ENCODE peak calls at places on chromosomes 12 and 14, in six cellular contexts. X is stomach, V is suprapubic skin, S is kidney epithelial cell, M is brain microvascular endothelial cell, B is upper lobe of right lung. W is an unnamed sample.
A peak's percentile ranks its signal among the peaks of the same experiment; 100 is the strongest.

GRCh38 chr14:85471156-85471555 is 58.8 kb upstream of the FLRT2 start:
- DNase-seq in B (no peak), M (peak; percentile 42), V (no peak), X (no peak), S (no peak), W (no peak)

GRCh38 chr12:10940389-10940788 is 1.3 kb upstream of the TAS2R14 start:
- DNase-seq in X (no peak), V (no peak), S (peak; percentile 76), M (peak; percentile 92), B (no peak), W (no peak)

GRCh38 chr12:43655586-43655985 is 103.0 kb downstream of the PUS7L start:
- DNase-seq in B (no peak), M (peak; percentile 15), V (no peak), S (peak; percentile 37), X (no peak), W (no peak)

GRCh38 chr14:104305511-104306449 is 167.4 kb downstream of the KIF26A start:
- DNase-seq in B (no peak), V (peak; percentile 40), S (no peak), X (no peak), M (no peak), W (peak; percentile 72)

GRCh38 chr12:86710110-86710509 is 453.9 kb upstream of the MGAT4C start:
- DNase-seq in M (no peak), V (no peak), X (no peak), B (no peak), S (no peak), W (no peak)

GRCh38 chr14:59246566-59246965 is 58.1 kb downstream of the DAAM1 start:
- DNase-seq in B (no peak), X (no peak), M (no peak), S (no peak), V (no peak), W (no peak)

GRCh38 chr14:103867523-103867953 is 20.2 kb upstream of the PPP1R13B start:
- DNase-seq in V (no peak), X (peak; percentile 90), S (no peak), M (no peak), B (peak; percentile 81), W (no peak)

GRCh38 chr14:38243696-38244250 is 12.1 kb downstream of the CLEC14A start:
- DNase-seq in V (no peak), X (no peak), B (no peak), M (no peak), S (no peak), W (no peak)

GRCh38 chr14:100221419-100222218 is 17.3 kb upstream of the YY1 start:
- DNase-seq in M (peak; percentile 66), V (no peak), S (no peak), X (peak; percentile 79), B (peak; percentile 79), W (peak; percentile 52)

GRCh38 chr12:89657090-89657489 is 51.5 kb downstream of the ATP2B1 start:
- DNase-seq in M (no peak), X (no peak), B (no peak), V (no peak), S (no peak), W (no peak)

GRCh38 chr14:103232831-103233319 is 101.2 kb upstream of the EIF5 start:
- DNase-seq in B (no peak), V (no peak), M (no peak), S (no peak), X (no peak), W (no peak)

GRCh38 chr14:24861083-24861630 is 188.8 kb downstream of the STXBP6 start:
- DNase-seq in X (no peak), S (peak; percentile 68), M (peak; percentile 27), B (no peak), V (no peak), W (no peak)

GRCh38 chr14:94677239-94677612 is 65.0 kb downstream of the SERPINA3 start:
- DNase-seq in B (peak; percentile 11), S (no peak), M (no peak), V (no peak), X (no peak), W (no peak)

GRCh38 chr12:102740157-102741032 is 176.6 kb downstream of the PAH start:
- DNase-seq in V (no peak), S (no peak), X (no peak), B (no peak), M (peak; percentile 20), W (no peak)

GRCh38 chr14:101130861-101131260 is 227.3 kb upstream of the RTL1 start:
- DNase-seq in B (peak; percentile 51), V (no peak), X (no peak), S (no peak), M (no peak), W (no peak)

GRCh38 chr12:101598483-101598882 is 3.7 kb downstream of the MYBPC1 start:
- DNase-seq in S (no peak), X (no peak), V (no peak), B (no peak), M (no peak), W (no peak)

GRCh38 chr12:6791931-6792520 is 2.7 kb downstream of the CD4 start:
- DNase-seq in M (no peak), B (no peak), V (no peak), S (no peak), X (no peak), W (no peak)

GRCh38 chr12:22268406-22268805 is 66.1 kb downstream of the ST8SIA1 start:
- DNase-seq in B (no peak), M (no peak), S (no peak), X (no peak), V (no peak), W (no peak)

GRCh38 chr12:89821901-89822300 is 113.3 kb upstream of the ATP2B1 start:
- DNase-seq in V (no peak), B (no peak), X (no peak), M (no peak), S (no peak), W (no peak)

GRCh38 chr12:9700606-9700956 is 31.1 kb downstream of the CLEC2D start:
- DNase-seq in V (no peak), S (no peak), M (no peak), B (no peak), X (no peak), W (no peak)

GRCh38 chr14:33938131-33938949 is 12.5 kb downstream of the EGLN3 start:
- DNase-seq in S (no peak), B (no peak), M (no peak), X (peak; percentile 85), V (peak; percentile 76), W (no peak)

GRCh38 chr12:30830751-30831150 is 76.0 kb upstream of the CAPRIN2 start:
- DNase-seq in M (no peak), V (no peak), S (no peak), X (no peak), B (no peak), W (no peak)

GRCh38 chr14:105941226-105942166 is 415.1 kb downstream of the TMEM121 start:
- DNase-seq in B (no peak), X (no peak), S (no peak), V (no peak), M (no peak), W (no peak)

GRCh38 chr12:121295746-121296617 is 527 bp downstream of the CAMKK2 start:
- DNase-seq in S (no peak), B (peak; percentile 78), M (no peak), X (no peak), V (peak; percentile 77), W (no peak)

GRCh38 chr12:14884458-14884878 is 1.2 kb downstream of the MGP start:
- DNase-seq in M (peak; percentile 91), V (peak; percentile 91), X (peak; percentile 84), S (peak; percentile 54), B (peak; percentile 79), W (no peak)

GRCh38 chr12:86249856-86250255 is 6.3 kb downstream of the MGAT4C start:
- DNase-seq in V (no peak), S (peak; percentile 58), B (no peak), X (no peak), M (peak; percentile 78), W (no peak)

GRCh38 chr12:49622501-49623141 is 740 bp upstream of the PRPF40B start:
- DNase-seq in M (no peak), X (peak; percentile 39), B (no peak), V (no peak), S (no peak), W (no peak)

GRCh38 chr12:80165741-80166140 is 66.4 kb downstream of the OTOGL start:
- DNase-seq in B (no peak), X (no peak), S (no peak), V (no peak), M (no peak), W (no peak)

GRCh38 chr12:19643635-19644034 is 204.3 kb downstream of the AEBP2 start:
- DNase-seq in S (peak; percentile 19), X (no peak), V (no peak), M (peak; percentile 37), B (no peak), W (no peak)

GRCh38 chr12:110343921-110344555 is 59.5 kb downstream of the ANAPC7 start:
- DNase-seq in M (no peak), V (no peak), X (no peak), B (no peak), S (no peak), W (no peak)

GRCh38 chr12:3792623-3793288 is 39.8 kb upstream of the CRACR2A start:
- DNase-seq in S (no peak), M (no peak), X (no peak), B (no peak), V (no peak), W (no peak)

GRCh38 chr12:133080051-133080618 is 588 bp upstream of the ZNF140 start:
- DNase-seq in S (peak; percentile 97), M (peak; percentile 99), X (peak; percentile 97), V (peak; percentile 99), B (peak; percentile 99), W (peak; percentile 99)
- TF ChIP-seq CTCF in S (no peak), M (peak; percentile 35), X (no peak), V (no peak), B (no peak), W (no peak)

GRCh38 chr12:93192878-93193277 is 184.8 kb upstream of the NUDT4 start:
- DNase-seq in S (no peak), M (no peak), V (no peak), B (no peak), X (no peak), W (no peak)
- TF ChIP-seq CTCF in S (no peak), M (no peak), V (no peak), B (no peak), X (no peak), W (no peak)

GRCh38 chr12:95942106-95942531 is 295 bp downstream of the CCDC38 start:
- DNase-seq in B (no peak), S (no peak), M (no peak), V (no peak), X (no peak), W (no peak)
- TF ChIP-seq CTCF in B (no peak), S (no peak), M (no peak), V (no peak), X (no peak), W (no peak)

GRCh38 chr12:56223571-56224101 is 506 bp upstream of the NABP2 start:
- DNase-seq in V (no peak), S (no peak), X (no peak), M (no peak), B (no peak), W (no peak)
- TF ChIP-seq CTCF in V (no peak), S (no peak), X (no peak), M (no peak), B (no peak), W (no peak)

W was measured in chondrocyte.